ENCODE peak calls at places on chromosomes 7 and 10, in six cellular contexts. J is HuH-7.5; P is EL; D is CD8-positive, alpha-beta T cell; H is renal cortical epithelial cell; U is RKO. C is an unnamed sample.

GRCh38 chr7:50068026-50068425 is 25.0 kb downstream of the ZPBP start:
- DNase-seq in P (peak), U (peak), D (no peak), H (peak), J (no peak), C (peak)

GRCh38 chr10:6141296-6142151 is 52.7 kb downstream of the RBM17 start:
- DNase-seq in P (peak), J (no peak), U (peak), D (no peak), H (peak), C (no peak)

GRCh38 chr10:76973515-76974289 is 663.9 kb downstream of the KCNMA1 start:
- DNase-seq in H (no peak), P (peak), J (no peak), D (no peak), U (peak), C (peak)

GRCh38 chr7:63925626-63926460 is 72.8 kb upstream of the ZNF722 start:
- DNase-seq in J (no peak), H (no peak), D (peak), U (peak), P (no peak), C (no peak)

GRCh38 chr10:3754727-3755439 is 30.1 kb downstream of the KLF6 start:
- DNase-seq in P (peak), H (peak), J (no peak), D (no peak), U (peak), C (no peak)

GRCh38 chr7:39313376-39313775 is 252.8 kb upstream of the YAE1 start:
- DNase-seq in J (no peak), U (no peak), H (no peak), D (no peak), P (no peak), C (no peak)

GRCh38 chr7:34311591-34311990 is 346.4 kb upstream of the NPSR1 start:
- DNase-seq in U (no peak), P (no peak), J (no peak), D (no peak), H (no peak), C (no peak)

GRCh38 chr7:107715531-107715930 is 28.4 kb upstream of the CBLL1 start:
- DNase-seq in P (peak), J (no peak), H (no peak), U (peak), D (no peak), C (no peak)

GRCh38 chr7:29343379-29343778 is 148.8 kb downstream of the CHN2 start:
- DNase-seq in U (no peak), J (no peak), H (no peak), D (no peak), P (no peak), C (no peak)

GRCh38 chr10:35335718-35336083 is 608 bp upstream of the CCNY start:
- DNase-seq in P (peak), U (peak), H (no peak), D (peak), J (no peak), C (no peak)

GRCh38 chr7:2482725-2483451 is 6.7 kb upstream of the GRIFIN start:
- DNase-seq in U (no peak), H (no peak), P (no peak), D (no peak), J (no peak), C (no peak)

GRCh38 chr7:44313016-44313415 is 12.4 kb downstream of the CAMK2B start:
- DNase-seq in J (no peak), D (no peak), P (no peak), H (no peak), U (no peak), C (no peak)

GRCh38 chr7:138125119-138125518 is 48.9 kb downstream of the AKR1D1 start:
- DNase-seq in U (no peak), H (peak), J (no peak), D (no peak), P (peak), C (no peak)

GRCh38 chr10:104033966-104034365 is 51.7 kb downstream of the COL17A1 start:
- DNase-seq in J (no peak), U (no peak), P (no peak), H (no peak), D (no peak), C (no peak)

GRCh38 chr10:71771821-71772617 is 1.3 kb downstream of the VSIR start:
- DNase-seq in P (peak), U (peak), J (no peak), D (no peak), H (peak), C (no peak)

GRCh38 chr7:117873056-117873932 is at the start of gene CTTNBP2:
- DNase-seq in H (peak), P (peak), J (peak), U (peak), D (no peak), C (peak)

GRCh38 chr10:13593560-13593959 is 6.8 kb downstream of the PRPF18 start:
- DNase-seq in J (no peak), D (no peak), H (no peak), U (no peak), P (peak), C (no peak)

GRCh38 chr10:71761541-71762113 is 11.7 kb downstream of the VSIR start:
- DNase-seq in H (no peak), D (no peak), J (no peak), U (no peak), P (no peak), C (no peak)

GRCh38 chr7:26593405-26593804 is 271.0 kb downstream of the SKAP2 start:
- DNase-seq in H (no peak), J (no peak), P (no peak), U (no peak), D (no peak), C (peak)

C was measured in DMS79 treated with DMSO at 0.1 percent for 48 hours.